ENCODE peak calls at places on chromosomes 11 and 22, in seven cellular contexts. One of them, this sample, is unnamed. For H3K9me3, the result is how much of the 10 kb centered on the place peaks cover.

GRCh38 chr11:86575208-86575855 is 97.1 kb downstream of the ME3 start:
- DNase-seq in CD8-positive, alpha-beta T cell: no peak
- DNase-seq in stomach: no peak
- DNase-seq in ovary: no peak
- DNase-seq in neural progenitor cell: no peak
- DNase-seq in cardiac muscle cell: no peak
- DNase-seq in lower lobe of right lung: no peak
- DNase-seq in this sample: no peak

GRCh38 chr11:118152552-118153471 is at the start of gene SCN4B:
- DNase-seq in stomach: peak
- DNase-seq in cardiac muscle cell: peak
- DNase-seq in neural progenitor cell: peak
- DNase-seq in lower lobe of right lung: peak
- DNase-seq in ovary: peak
- DNase-seq in CD8-positive, alpha-beta T cell: no peak
- DNase-seq in this sample: no peak

GRCh38 chr11:70141490-70142014 is 61.5 kb upstream of the FADD start:
- DNase-seq in stomach: no peak
- DNase-seq in lower lobe of right lung: no peak
- DNase-seq in neural progenitor cell: peak
- DNase-seq in CD8-positive, alpha-beta T cell: no peak
- DNase-seq in ovary: no peak
- DNase-seq in cardiac muscle cell: peak
- DNase-seq in this sample: no peak

GRCh38 chr22:44540756-44541670 is 43.0 kb upstream of the RTL6 start:
- DNase-seq in cardiac muscle cell: no peak
- DNase-seq in ovary: no peak
- DNase-seq in stomach: no peak
- DNase-seq in neural progenitor cell: no peak
- DNase-seq in CD8-positive, alpha-beta T cell: no peak
- DNase-seq in lower lobe of right lung: no peak
- DNase-seq in this sample: no peak

GRCh38 chr11:100203789-100204188 is 483.3 kb upstream of the ARHGAP42 start:
- DNase-seq in stomach: no peak
- DNase-seq in CD8-positive, alpha-beta T cell: no peak
- DNase-seq in neural progenitor cell: no peak
- DNase-seq in cardiac muscle cell: no peak
- DNase-seq in lower lobe of right lung: no peak
- DNase-seq in ovary: no peak
- DNase-seq in this sample: no peak

GRCh38 chr22:29219881-29220670 is 14.4 kb downstream of the EMID1 start:
- DNase-seq in neural progenitor cell: no peak
- DNase-seq in stomach: peak
- DNase-seq in CD8-positive, alpha-beta T cell: no peak
- DNase-seq in cardiac muscle cell: no peak
- DNase-seq in ovary: no peak
- DNase-seq in lower lobe of right lung: no peak
- DNase-seq in this sample: no peak

GRCh38 chr22:23231471-23232093 is 51.3 kb downstream of the BCR start:
- DNase-seq in cardiac muscle cell: no peak
- DNase-seq in neural progenitor cell: no peak
- DNase-seq in ovary: no peak
- DNase-seq in CD8-positive, alpha-beta T cell: no peak
- DNase-seq in stomach: no peak
- DNase-seq in lower lobe of right lung: peak
- DNase-seq in this sample: no peak

GRCh38 chr22:33867118-33867863 is 53.0 kb downstream of the LARGE1 start:
- DNase-seq in lower lobe of right lung: no peak
- DNase-seq in cardiac muscle cell: no peak
- DNase-seq in neural progenitor cell: no peak
- DNase-seq in CD8-positive, alpha-beta T cell: no peak
- DNase-seq in ovary: no peak
- DNase-seq in stomach: peak
- DNase-seq in this sample: no peak

GRCh38 chr11:287821-288327 is 1.1 kb upstream of the PGGHG start:
- DNase-seq in stomach: no peak
- DNase-seq in CD8-positive, alpha-beta T cell: no peak
- DNase-seq in ovary: peak
- DNase-seq in cardiac muscle cell: no peak
- DNase-seq in lower lobe of right lung: peak
- DNase-seq in neural progenitor cell: peak
- DNase-seq in this sample: no peak

GRCh38 chr22:26847046-26847445 is 189.7 kb downstream of the MIAT start:
- DNase-seq in neural progenitor cell: no peak
- DNase-seq in lower lobe of right lung: no peak
- DNase-seq in ovary: no peak
- DNase-seq in stomach: no peak
- DNase-seq in CD8-positive, alpha-beta T cell: no peak
- DNase-seq in cardiac muscle cell: no peak
- DNase-seq in this sample: no peak

GRCh38 chr11:19673924-19674390 is 38.7 kb upstream of the NAV2 start:
- DNase-seq in cardiac muscle cell: peak
- DNase-seq in ovary: peak
- DNase-seq in lower lobe of right lung: peak
- DNase-seq in stomach: no peak
- DNase-seq in neural progenitor cell: peak
- DNase-seq in CD8-positive, alpha-beta T cell: no peak
- DNase-seq in this sample: no peak

GRCh38 chr11:96116341-96116740 is 192.4 kb upstream of the MTMR2 start:
- DNase-seq in CD8-positive, alpha-beta T cell: no peak
- DNase-seq in cardiac muscle cell: no peak
- DNase-seq in stomach: no peak
- DNase-seq in neural progenitor cell: no peak
- DNase-seq in lower lobe of right lung: no peak
- DNase-seq in ovary: no peak
- DNase-seq in this sample: no peak

GRCh38 chr11:47980907-47981621 is 705 bp downstream of the PTPRJ start:
- DNase-seq in cardiac muscle cell: peak
- DNase-seq in lower lobe of right lung: peak
- DNase-seq in ovary: peak
- DNase-seq in stomach: peak
- DNase-seq in neural progenitor cell: peak
- DNase-seq in CD8-positive, alpha-beta T cell: no peak
- DNase-seq in this sample: peak

GRCh38 chr11:707817-708420 is 1.9 kb downstream of the EPS8L2 start:
- DNase-seq in neural progenitor cell: peak
- DNase-seq in lower lobe of right lung: peak
- DNase-seq in CD8-positive, alpha-beta T cell: no peak
- DNase-seq in cardiac muscle cell: peak
- DNase-seq in ovary: no peak
- DNase-seq in stomach: peak
- DNase-seq in this sample: no peak

GRCh38 chr11:128476729-128477128 is 110.6 kb downstream of the ETS1 start:
- DNase-seq in ovary: no peak
- DNase-seq in neural progenitor cell: no peak
- DNase-seq in stomach: no peak
- DNase-seq in cardiac muscle cell: no peak
- DNase-seq in CD8-positive, alpha-beta T cell: peak
- DNase-seq in lower lobe of right lung: no peak
- DNase-seq in this sample: peak

GRCh38 chr22:50320671-50321325 is 6.0 kb downstream of the DENND6B start:
- DNase-seq in neural progenitor cell: no peak
- DNase-seq in cardiac muscle cell: no peak
- DNase-seq in stomach: no peak
- DNase-seq in lower lobe of right lung: no peak
- DNase-seq in CD8-positive, alpha-beta T cell: no peak
- DNase-seq in ovary: no peak
- DNase-seq in this sample: no peak

GRCh38 chr11:69542314-69543168 is 61.1 kb downstream of the LINC01488 start:
- DNase-seq in CD8-positive, alpha-beta T cell: no peak
- DNase-seq in stomach: no peak
- DNase-seq in ovary: no peak
- DNase-seq in lower lobe of right lung: peak
- DNase-seq in cardiac muscle cell: no peak
- DNase-seq in neural progenitor cell: no peak
- DNase-seq in this sample: no peak

GRCh38 chr22:19636696-19637355 is 77.5 kb upstream of the SEPTIN5 start:
- DNase-seq in stomach: no peak
- DNase-seq in neural progenitor cell: no peak
- DNase-seq in cardiac muscle cell: no peak
- DNase-seq in ovary: no peak
- DNase-seq in lower lobe of right lung: no peak
- DNase-seq in CD8-positive, alpha-beta T cell: no peak
- DNase-seq in this sample: no peak

GRCh38 chr22:19178065-19178658 is 374 bp downstream of the SLC25A1 start:
- DNase-seq in neural progenitor cell: peak
- DNase-seq in CD8-positive, alpha-beta T cell: no peak
- DNase-seq in lower lobe of right lung: peak
- DNase-seq in ovary: no peak
- DNase-seq in stomach: peak
- DNase-seq in cardiac muscle cell: peak
- DNase-seq in this sample: no peak

GRCh38 chr11:66080055-66080817 is 10.2 kb downstream of the PACS1 start:
- DNase-seq in ovary: peak
- DNase-seq in neural progenitor cell: no peak
- DNase-seq in lower lobe of right lung: no peak
- DNase-seq in stomach: peak
- DNase-seq in CD8-positive, alpha-beta T cell: peak
- DNase-seq in cardiac muscle cell: no peak
- DNase-seq in this sample: peak

GRCh38 chr11:71098776-71099175 is 153.6 kb downstream of the SHANK2 start:
- DNase-seq in ovary: no peak
- DNase-seq in CD8-positive, alpha-beta T cell: no peak
- DNase-seq in cardiac muscle cell: no peak
- DNase-seq in lower lobe of right lung: no peak
- DNase-seq in stomach: no peak
- DNase-seq in neural progenitor cell: no peak
- DNase-seq in this sample: no peak

GRCh38 chr11:26743622-26744021 is 21.8 kb upstream of the SLC5A12 start:
- DNase-seq in lower lobe of right lung: no peak
- DNase-seq in cardiac muscle cell: no peak
- DNase-seq in ovary: no peak
- DNase-seq in CD8-positive, alpha-beta T cell: no peak
- DNase-seq in stomach: no peak
- DNase-seq in neural progenitor cell: no peak
- DNase-seq in this sample: no peak

DNA sequence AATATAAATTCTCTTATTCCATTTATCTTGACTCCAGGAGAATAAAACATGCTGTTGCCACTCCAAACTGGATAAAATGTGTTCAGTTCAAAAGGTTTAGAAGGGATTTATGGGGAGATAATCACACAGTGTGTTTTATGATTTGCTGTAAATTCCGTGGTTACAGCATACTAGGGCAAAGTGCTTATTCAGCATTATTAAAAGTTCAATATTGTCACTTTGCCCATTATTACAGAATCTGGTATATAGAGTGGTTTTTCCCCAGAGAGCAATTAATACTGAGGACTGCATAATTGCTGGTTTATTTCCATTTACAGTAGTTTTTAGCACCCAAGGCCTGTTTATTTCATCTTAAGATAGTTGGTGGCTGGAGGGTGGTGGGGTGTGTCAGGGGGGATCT is 781.0 kb upstream of the RAG2 start:
- DNase-seq in lower lobe of right lung: no peak
- DNase-seq in ovary: no peak
- DNase-seq in stomach: no peak
- DNase-seq in CD8-positive, alpha-beta T cell: no peak
- DNase-seq in cardiac muscle cell: no peak
- DNase-seq in neural progenitor cell: no peak
- DNase-seq in this sample: no peak
- H3K9me3 ChIP-seq in lower lobe of right lung: under half
- H3K9me3 ChIP-seq in ovary: under half
- H3K9me3 ChIP-seq in stomach: under half
- H3K9me3 ChIP-seq in CD8-positive, alpha-beta T cell: under half
- H3K9me3 ChIP-seq in cardiac muscle cell: under half
- H3K9me3 ChIP-seq in neural progenitor cell: under half
- H3K9me3 ChIP-seq in this sample: under half

GRCh38 chr11:133303262-133303661 is 229.0 kb downstream of the OPCML start:
- DNase-seq in neural progenitor cell: no peak
- DNase-seq in stomach: no peak
- DNase-seq in lower lobe of right lung: no peak
- DNase-seq in CD8-positive, alpha-beta T cell: no peak
- DNase-seq in cardiac muscle cell: no peak
- DNase-seq in ovary: no peak
- DNase-seq in this sample: no peak

GRCh38 chr11:133302056-133302455 is 230.2 kb downstream of the OPCML start:
- DNase-seq in stomach: no peak
- DNase-seq in neural progenitor cell: no peak
- DNase-seq in CD8-positive, alpha-beta T cell: no peak
- DNase-seq in cardiac muscle cell: no peak
- DNase-seq in lower lobe of right lung: no peak
- DNase-seq in ovary: no peak
- DNase-seq in this sample: no peak

GRCh38 chr11:133306019-133306418 is 226.3 kb downstream of the OPCML start:
- DNase-seq in CD8-positive, alpha-beta T cell: no peak
- DNase-seq in lower lobe of right lung: no peak
- DNase-seq in stomach: no peak
- DNase-seq in cardiac muscle cell: peak
- DNase-seq in neural progenitor cell: peak
- DNase-seq in ovary: no peak
- DNase-seq in this sample: no peak

GRCh38 chr11:133300666-133301065 is 231.6 kb downstream of the OPCML start:
- DNase-seq in stomach: no peak
- DNase-seq in neural progenitor cell: no peak
- DNase-seq in CD8-positive, alpha-beta T cell: no peak
- DNase-seq in lower lobe of right lung: no peak
- DNase-seq in ovary: no peak
- DNase-seq in cardiac muscle cell: no peak
- DNase-seq in this sample: no peak
- H3K9me3 ChIP-seq in stomach: under half
- H3K9me3 ChIP-seq in neural progenitor cell: under half
- H3K9me3 ChIP-seq in CD8-positive, alpha-beta T cell: under half
- H3K9me3 ChIP-seq in lower lobe of right lung: under half
- H3K9me3 ChIP-seq in ovary: under half
- H3K9me3 ChIP-seq in cardiac muscle cell: under half
- H3K9me3 ChIP-seq in this sample: under half

GRCh38 chr11:129614256-129614944 is 201.2 kb upstream of the TMEM45B start:
- DNase-seq in CD8-positive, alpha-beta T cell: no peak
- DNase-seq in ovary: no peak
- DNase-seq in stomach: no peak
- DNase-seq in lower lobe of right lung: peak
- DNase-seq in neural progenitor cell: no peak
- DNase-seq in cardiac muscle cell: no peak
- DNase-seq in this sample: no peak
- H3K9me3 ChIP-seq in CD8-positive, alpha-beta T cell: under half
- H3K9me3 ChIP-seq in ovary: under half
- H3K9me3 ChIP-seq in stomach: under half
- H3K9me3 ChIP-seq in lower lobe of right lung: under half
- H3K9me3 ChIP-seq in neural progenitor cell: under half
- H3K9me3 ChIP-seq in cardiac muscle cell: under half
- H3K9me3 ChIP-seq in this sample: under half

DNA sequence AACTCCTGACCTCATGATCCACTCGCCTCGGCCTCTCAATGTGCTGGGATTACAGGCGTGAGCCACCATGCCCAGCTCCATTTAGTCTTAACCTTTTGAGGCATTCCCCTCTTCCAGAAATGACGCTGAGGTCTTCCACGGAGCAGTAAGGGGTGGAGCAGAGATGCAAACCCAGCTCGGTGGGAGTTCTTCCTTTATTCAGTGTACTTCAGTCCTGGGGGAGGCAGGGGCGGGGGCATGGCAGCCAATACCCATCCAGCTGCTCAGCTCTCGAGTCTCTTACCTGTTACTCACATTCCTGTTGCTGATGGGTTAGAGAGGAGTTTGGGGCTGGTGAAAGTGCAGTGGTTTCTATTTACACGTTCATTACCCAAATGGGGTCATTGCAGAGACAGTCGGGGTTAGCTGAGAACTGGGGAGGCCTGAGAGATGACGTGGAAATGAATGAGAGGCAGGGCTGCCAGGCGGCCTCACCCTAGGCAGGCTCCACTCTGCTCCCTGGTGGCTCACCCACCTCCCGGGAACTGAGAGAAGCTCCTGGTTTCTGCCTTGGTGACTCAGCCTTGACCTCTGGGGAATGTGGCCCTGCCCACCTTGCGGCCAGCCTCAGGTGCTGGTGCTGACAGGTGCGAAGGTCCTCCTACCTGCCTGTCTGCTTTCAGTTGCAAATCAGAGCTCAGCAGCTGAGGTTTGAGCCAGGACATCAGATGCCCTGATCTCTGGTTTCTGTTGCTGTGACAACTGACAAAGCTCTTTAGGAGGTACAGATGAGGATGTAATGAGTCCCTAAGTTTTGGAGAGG is 13.4 kb upstream of the ST14 start:
- DNase-seq in cardiac muscle cell: no peak
- DNase-seq in lower lobe of right lung: peak
- DNase-seq in neural progenitor cell: no peak
- DNase-seq in stomach: peak
- DNase-seq in ovary: no peak
- DNase-seq in CD8-positive, alpha-beta T cell: no peak
- DNase-seq in this sample: no peak
- H3K9me3 ChIP-seq in cardiac muscle cell: under half
- H3K9me3 ChIP-seq in lower lobe of right lung: under half
- H3K9me3 ChIP-seq in neural progenitor cell: under half
- H3K9me3 ChIP-seq in stomach: under half
- H3K9me3 ChIP-seq in ovary: under half
- H3K9me3 ChIP-seq in CD8-positive, alpha-beta T cell: under half
- H3K9me3 ChIP-seq in this sample: under half

This sample was measured in T-helper 17 cell.